ENCODE peak calls at places on chromosomes 4 and X, in nine cellular contexts. S, A, K, R, E, I, U, C and N are unnamed samples.
A peak's percentile ranks its signal among the peaks of the same experiment; 100 is the strongest.

GRCh38 chr4:37073226-37073840 is 171.2 kb upstream of the NWD2 start:
- DNase-seq in A (no peak), K (no peak), R (no peak), S (no peak), U (no peak), E (no peak), C (peak; percentile 6), I (no peak), N (peak; percentile 14)

GRCh38 chr4:74814052-74814451 is 19.7 kb upstream of the BTC start:
- DNase-seq in K (no peak), A (no peak), C (no peak), S (no peak), R (no peak), I (no peak), E (no peak), U (no peak), N (no peak)

GRCh38 chr4:107619065-107619464 is 101.0 kb downstream of the PAPSS1 start:
- DNase-seq in R (no peak), U (no peak), K (peak; percentile 31), E (no peak), A (no peak), S (no peak), C (no peak), I (no peak), N (peak; percentile 16)

GRCh38 chr4:25011135-25011866 is 19.4 kb downstream of the LGI2 start:
- DNase-seq in K (no peak), R (no peak), I (no peak), A (no peak), E (no peak), U (peak; percentile 81), S (no peak), C (no peak), N (no peak)

GRCh38 chr4:103207673-103208072 is 9.5 kb upstream of the CENPE start:
- DNase-seq in C (peak; percentile 2), I (no peak), R (no peak), E (no peak), A (no peak), K (no peak), U (no peak), S (no peak), N (peak; percentile 18)

GRCh38 chr4:93772858-93773257 is 55.7 kb upstream of the ATOH1 start:
- DNase-seq in S (no peak), A (no peak), U (no peak), I (no peak), E (no peak), C (no peak), R (no peak), K (no peak), N (no peak)

GRCh38 chr4:53322696-53323095 is 43.2 kb downstream of the SCFD2 start:
- DNase-seq in A (no peak), K (no peak), C (peak; percentile 36), U (no peak), E (no peak), R (no peak), I (no peak), S (no peak), N (no peak)

GRCh38 chrX:65601530-65602281 is 65.7 kb upstream of the MSN start:
- DNase-seq in K (peak; percentile 68), E (peak; percentile 62), S (no peak), I (peak; percentile 93), R (peak; percentile 69), A (peak; percentile 73), U (peak; percentile 34), C (peak; percentile 68), N (peak; percentile 6)

GRCh38 chrX:25004485-25005032 is 11.2 kb downstream of the ARX start:
- DNase-seq in C (no peak), K (no peak), I (no peak), U (no peak), A (no peak), S (no peak), E (no peak), R (no peak), N (no peak)

GRCh38 chr4:110059556-110060191 is 138.7 kb downstream of the ELOVL6 start:
- DNase-seq in U (peak; percentile 83), A (peak; percentile 20), C (peak; percentile 79), E (peak; percentile 45), S (no peak), R (peak; percentile 58), I (no peak), K (no peak), N (no peak)

GRCh38 chr4:4308800-4309441 is 18.9 kb downstream of the ZBTB49 start:
- DNase-seq in R (no peak), E (no peak), A (no peak), I (no peak), S (no peak), U (no peak), K (no peak), C (no peak), N (no peak)

GRCh38 chr4:80568891-80569290 is 233.4 kb downstream of the CFAP299 start:
- DNase-seq in I (no peak), R (no peak), K (no peak), C (no peak), A (no peak), S (no peak), E (no peak), U (no peak), N (no peak)

GRCh38 chr4:26104056-26104685 is 190.2 kb downstream of the SMIM20 start:
- DNase-seq in C (no peak), A (no peak), I (no peak), E (no peak), K (no peak), U (peak; percentile 13), S (no peak), R (peak; percentile 7), N (no peak)

GRCh38 chrX:119684916-119685224 is 8.1 kb downstream of the SEPTIN6 start:
- DNase-seq in R (no peak), C (no peak), A (no peak), K (no peak), E (no peak), S (no peak), I (no peak), U (no peak), N (no peak)

GRCh38 chrX:130719399-130719798 is 183.6 kb downstream of the ENOX2 start:
- DNase-seq in C (no peak), R (no peak), A (no peak), U (no peak), S (no peak), I (no peak), E (no peak), K (no peak), N (no peak)

GRCh38 chr4:183249854-183250253 is 70.2 kb downstream of the CLDN22 start:
- DNase-seq in E (peak; percentile 5), I (no peak), U (peak; percentile 42), S (no peak), K (peak; percentile 41), C (peak; percentile 50), R (no peak), A (peak; percentile 19), N (no peak)

GRCh38 chrX:989959-990510 is 222.4 kb downstream of the CRLF2 start:
- DNase-seq in K (peak; percentile 45), R (peak; percentile 91), I (peak; percentile 86), A (peak; percentile 73), C (no peak), U (peak; percentile 71), S (peak; percentile 1), E (peak; percentile 95), N (peak; percentile 58)

GRCh38 chr4:28443786-28444412 is 1583.3 kb downstream of the STIM2 start:
- DNase-seq in S (peak; percentile 15), U (no peak), E (no peak), C (peak; percentile 55), R (no peak), I (no peak), A (no peak), K (peak; percentile 29), N (peak; percentile 66)

GRCh38 chr4:38189445-38189844 is 229.2 kb downstream of the PTTG2 start:
- DNase-seq in U (no peak), R (no peak), I (peak; percentile 80), A (no peak), C (peak; percentile 89), K (no peak), S (peak; percentile 40), E (no peak), N (peak; percentile 28)

GRCh38 chr4:29927895-29928294 is 792.3 kb upstream of the PCDH7 start:
- DNase-seq in K (no peak), A (no peak), E (no peak), I (no peak), S (no peak), R (no peak), U (no peak), C (no peak), N (no peak)
- H3K4me3 ChIP-seq in K (no peak overlapping the region), A (no peak overlapping the region), E (no peak overlapping the region), I (no peak overlapping the region), S (no peak overlapping the region), R (no peak overlapping the region), U (no peak overlapping the region), C (no peak overlapping the region), N (no peak overlapping the region)

DNA sequence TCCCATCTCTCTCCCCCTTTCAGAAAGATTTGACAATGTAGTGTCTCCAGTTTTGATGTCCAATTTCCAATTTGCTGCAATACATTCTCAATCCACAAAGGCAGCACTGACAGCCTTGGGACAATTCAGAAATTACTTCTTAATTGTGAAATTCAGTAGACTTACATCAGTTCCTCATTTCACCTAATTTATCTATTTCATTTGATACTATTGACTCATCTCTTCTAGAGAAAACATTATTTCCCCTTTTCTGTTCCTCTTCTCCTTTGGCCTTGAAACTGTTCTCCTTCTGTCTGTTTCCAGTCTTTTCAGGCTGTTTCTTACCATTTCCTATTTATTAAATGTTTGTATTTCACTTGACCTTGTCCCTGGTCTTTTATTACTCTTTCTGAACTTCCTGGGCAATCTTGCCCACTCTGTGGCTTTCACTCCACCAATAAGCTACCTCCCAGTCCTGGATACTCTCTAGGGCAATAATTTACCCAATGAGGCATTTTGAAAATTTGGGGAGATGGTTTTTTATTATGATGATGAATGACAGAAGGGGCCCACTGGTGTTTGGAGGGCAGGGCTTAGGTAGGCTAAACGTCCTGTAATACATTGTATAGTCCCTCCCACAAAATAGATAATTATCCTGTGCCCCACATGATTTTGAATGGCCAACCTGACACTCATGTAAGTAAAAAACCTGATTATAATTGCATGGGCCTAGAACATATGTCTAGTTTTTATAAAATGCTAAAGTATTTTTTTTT is 498.0 kb upstream of the BOD1L1 start:
- DNase-seq in I (no peak), S (no peak), R (no peak), U (no peak), C (no peak), K (no peak), E (no peak), A (no peak), N (no peak)
- H3K27ac ChIP-seq in I (no peak overlapping the region), S (no peak overlapping the region), R (no peak overlapping the region), U (no peak overlapping the region), C (no peak overlapping the region), K (no peak overlapping the region), E (no peak overlapping the region), A (no peak overlapping the region), N (no peak overlapping the region)

GRCh38 chr4:122948671-122949070 is 26.3 kb upstream of the NUDT6 start:
- DNase-seq in S (no peak), K (no peak), U (no peak), R (no peak), E (no peak), A (no peak), C (no peak), I (no peak), N (no peak)
- H3K36me3 ChIP-seq in S (peaks cover 4% of the 10 kb centered on the region), K (peaks cover 17% of the 10 kb centered on the region), U (peaks cover 4% of the 10 kb centered on the region), R (peaks cover 60% of the 10 kb centered on the region), E (peaks cover 14% of the 10 kb centered on the region), A (peaks cover 6% of the 10 kb centered on the region), C (peaks cover 8% of the 10 kb centered on the region), I (peaks cover 10% of the 10 kb centered on the region), N (peaks cover 84% of the 10 kb centered on the region)

DNA sequence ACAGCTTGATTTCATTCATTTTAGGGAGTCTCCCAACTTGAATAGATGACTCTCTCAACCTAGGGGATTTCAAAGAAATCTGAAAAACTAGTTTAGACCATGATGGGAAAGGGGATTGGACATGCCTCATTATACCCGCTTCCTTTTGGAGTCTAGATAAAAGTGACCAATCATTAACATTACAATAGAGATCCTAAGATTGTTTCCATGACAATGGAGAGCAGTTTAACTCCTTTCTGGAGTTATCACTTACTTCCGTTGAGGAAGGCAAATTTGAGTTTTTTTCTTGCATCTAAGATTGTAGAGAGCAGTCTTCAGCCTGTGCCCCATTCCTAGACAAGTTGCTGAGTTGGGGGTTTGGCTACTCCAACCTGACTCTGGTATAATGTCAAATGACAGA is 11.4 kb upstream of the IL15 start:
- DNase-seq in C (no peak), K (no peak), S (no peak), U (no peak), E (no peak), R (no peak), I (no peak), A (no peak), N (no peak)
- H3K4me3 ChIP-seq in C (no peak overlapping the region), K (no peak overlapping the region), S (no peak overlapping the region), U (no peak overlapping the region), E (no peak overlapping the region), R (no peak overlapping the region), I (no peak overlapping the region), A (no peak overlapping the region), N (no peak overlapping the region)